ENCODE peak calls at places on chromosomes 16 and 17, in ten cellular contexts. One of them, this sample, is unnamed.

GRCh38 chr16:69798466-69798865 is 36.3 kb downstream of the WWP2 start:
- DNase-seq in DND-41: no peak
- DNase-seq in fibroblast of the aortic adventitia: peak
- DNase-seq in Peyer's patch: no peak
- DNase-seq in suprapubic skin: no peak
- DNase-seq in neural progenitor cell: peak
- DNase-seq in H1: no peak
- DNase-seq in breast epithelium: no peak
- DNase-seq in cardiac fibroblast: peak
- DNase-seq in fibroblast of lung: peak
- DNase-seq in this sample: no peak

GRCh38 chr16:72887537-72887936 is 160.4 kb downstream of the ZFHX3 start:
- DNase-seq in Peyer's patch: no peak
- DNase-seq in suprapubic skin: no peak
- DNase-seq in cardiac fibroblast: no peak
- DNase-seq in H1: no peak
- DNase-seq in breast epithelium: no peak
- DNase-seq in neural progenitor cell: no peak
- DNase-seq in DND-41: no peak
- DNase-seq in fibroblast of lung: no peak
- DNase-seq in fibroblast of the aortic adventitia: no peak
- DNase-seq in this sample: no peak

GRCh38 chr16:31260136-31260931 is 559 bp downstream of the ITGAM start:
- DNase-seq in Peyer's patch: no peak
- DNase-seq in H1: no peak
- DNase-seq in neural progenitor cell: no peak
- DNase-seq in breast epithelium: no peak
- DNase-seq in fibroblast of lung: no peak
- DNase-seq in fibroblast of the aortic adventitia: no peak
- DNase-seq in cardiac fibroblast: no peak
- DNase-seq in DND-41: no peak
- DNase-seq in suprapubic skin: no peak
- DNase-seq in this sample: no peak

GRCh38 chr17:70624208-70624607 is 454.9 kb downstream of the KCNJ2 start:
- DNase-seq in fibroblast of lung: no peak
- DNase-seq in cardiac fibroblast: no peak
- DNase-seq in H1: no peak
- DNase-seq in fibroblast of the aortic adventitia: no peak
- DNase-seq in DND-41: no peak
- DNase-seq in breast epithelium: no peak
- DNase-seq in Peyer's patch: no peak
- DNase-seq in neural progenitor cell: no peak
- DNase-seq in suprapubic skin: no peak
- DNase-seq in this sample: no peak

GRCh38 chr16:86508028-86508946 is 2.0 kb upstream of the FOXF1 start:
- DNase-seq in Peyer's patch: no peak
- DNase-seq in fibroblast of the aortic adventitia: no peak
- DNase-seq in suprapubic skin: no peak
- DNase-seq in H1: peak
- DNase-seq in breast epithelium: no peak
- DNase-seq in cardiac fibroblast: peak
- DNase-seq in fibroblast of lung: peak
- DNase-seq in DND-41: no peak
- DNase-seq in neural progenitor cell: peak
- DNase-seq in this sample: no peak

GRCh38 chr16:67430504-67431076 is 331 bp upstream of the HSD11B2 start:
- DNase-seq in fibroblast of the aortic adventitia: no peak
- DNase-seq in suprapubic skin: no peak
- DNase-seq in Peyer's patch: peak
- DNase-seq in breast epithelium: no peak
- DNase-seq in H1: peak
- DNase-seq in DND-41: peak
- DNase-seq in neural progenitor cell: peak
- DNase-seq in cardiac fibroblast: no peak
- DNase-seq in fibroblast of lung: no peak
- DNase-seq in this sample: peak

GRCh38 chr17:36869856-36870617 is 67.2 kb upstream of the LHX1 start:
- DNase-seq in breast epithelium: no peak
- DNase-seq in suprapubic skin: no peak
- DNase-seq in fibroblast of the aortic adventitia: peak
- DNase-seq in Peyer's patch: peak
- DNase-seq in H1: no peak
- DNase-seq in cardiac fibroblast: peak
- DNase-seq in DND-41: no peak
- DNase-seq in neural progenitor cell: no peak
- DNase-seq in fibroblast of lung: peak
- DNase-seq in this sample: no peak

GRCh38 chr17:38705803-38706624 is 941 bp downstream of the MLLT6 start:
- DNase-seq in suprapubic skin: no peak
- DNase-seq in fibroblast of the aortic adventitia: peak
- DNase-seq in H1: peak
- DNase-seq in neural progenitor cell: peak
- DNase-seq in breast epithelium: no peak
- DNase-seq in Peyer's patch: peak
- DNase-seq in cardiac fibroblast: peak
- DNase-seq in DND-41: peak
- DNase-seq in fibroblast of lung: no peak
- DNase-seq in this sample: peak

DNA sequence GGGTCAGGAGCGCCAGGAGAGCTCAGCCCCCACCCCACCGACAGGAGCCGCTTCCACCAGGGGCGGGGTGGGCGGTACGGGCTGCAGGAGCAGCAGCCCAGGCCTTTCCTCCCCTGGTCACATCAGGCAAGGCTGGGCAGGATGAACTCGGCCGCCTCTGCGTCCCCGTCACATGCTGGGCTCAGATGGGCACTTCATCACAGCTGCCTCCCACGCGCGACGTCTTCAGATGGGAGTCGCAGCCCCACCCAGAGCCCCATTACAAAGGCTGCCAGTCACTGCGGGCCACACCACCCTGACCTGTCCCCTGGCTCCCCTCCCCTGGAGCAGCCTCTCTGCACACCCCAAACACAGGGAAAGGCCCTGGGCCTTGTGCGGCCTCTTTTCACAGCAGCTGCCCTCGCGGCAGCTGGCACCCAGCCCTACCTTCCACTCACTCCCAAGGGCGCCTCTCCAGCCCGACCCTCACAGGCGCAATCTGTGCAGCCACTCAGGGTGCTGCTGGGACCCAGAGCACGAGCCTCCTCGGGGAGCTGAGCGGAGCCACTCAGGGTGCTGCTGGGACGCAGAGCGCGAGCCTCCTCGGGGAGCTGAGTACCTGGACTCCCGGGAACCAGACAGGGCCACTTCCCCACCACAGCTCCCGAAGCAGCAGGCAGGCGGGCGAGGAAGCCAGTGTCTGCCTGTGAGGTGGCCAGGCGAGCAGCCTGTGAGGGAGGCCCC is 4.7 kb downstream of the ZNF598 start:
- DNase-seq in Peyer's patch: no peak
- DNase-seq in neural progenitor cell: no peak
- DNase-seq in fibroblast of the aortic adventitia: no peak
- DNase-seq in suprapubic skin: no peak
- DNase-seq in H1: no peak
- DNase-seq in fibroblast of lung: no peak
- DNase-seq in cardiac fibroblast: no peak
- DNase-seq in breast epithelium: no peak
- DNase-seq in DND-41: no peak
- DNase-seq in this sample: no peak
- H3K4me3 ChIP-seq in Peyer's patch: no peak
- H3K4me3 ChIP-seq in neural progenitor cell: no peak
- H3K4me3 ChIP-seq in fibroblast of the aortic adventitia: no peak
- H3K4me3 ChIP-seq in suprapubic skin: no peak
- H3K4me3 ChIP-seq in H1: no peak
- H3K4me3 ChIP-seq in fibroblast of lung: no peak
- H3K4me3 ChIP-seq in cardiac fibroblast: no peak
- H3K4me3 ChIP-seq in breast epithelium: no peak
- H3K4me3 ChIP-seq in DND-41: no peak
- H3K4me3 ChIP-seq in this sample: no peak

DNA sequence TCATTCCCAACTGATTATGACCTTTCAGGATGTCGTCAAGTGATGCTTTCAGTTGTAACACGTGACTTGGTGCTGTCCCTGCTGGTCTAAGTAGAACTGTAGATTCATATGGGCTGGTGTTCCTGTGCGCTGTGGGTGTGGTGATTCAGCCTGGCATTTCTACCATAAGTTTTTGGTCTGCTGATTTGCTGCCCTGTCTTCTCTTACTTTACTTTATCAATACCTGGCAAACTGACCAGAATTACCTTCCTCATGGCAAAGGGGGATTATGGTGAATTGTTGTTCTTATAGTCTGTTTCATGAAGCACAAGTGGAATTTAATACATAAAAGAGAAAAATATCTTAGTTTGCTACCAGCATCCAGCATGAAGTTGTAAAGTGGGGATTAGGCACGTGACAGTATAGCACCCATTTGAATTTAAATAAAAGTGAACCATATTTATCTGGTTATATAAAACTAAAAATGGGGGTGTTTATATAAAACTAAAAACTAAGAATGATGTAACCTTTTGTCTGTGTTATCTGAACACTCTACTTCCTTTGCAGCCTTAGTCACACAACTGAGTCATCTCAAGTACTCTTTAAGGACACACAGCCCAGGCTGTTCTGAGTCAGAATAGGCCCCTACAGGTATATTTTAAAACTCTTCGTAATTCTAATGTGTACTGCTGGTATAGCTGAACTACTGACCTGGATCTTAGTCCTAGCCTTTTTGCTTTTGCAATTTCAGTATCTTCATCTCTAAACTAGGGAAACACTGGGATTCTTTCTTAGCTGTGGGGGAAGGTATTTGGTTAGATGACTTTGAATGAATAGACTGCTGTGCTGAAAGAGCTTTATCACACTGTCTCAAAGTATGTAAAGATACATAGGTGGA is 28.3 kb downstream of the TTC19 start:
- DNase-seq in cardiac fibroblast: peak
- DNase-seq in H1: no peak
- DNase-seq in DND-41: no peak
- DNase-seq in Peyer's patch: no peak
- DNase-seq in fibroblast of lung: peak
- DNase-seq in breast epithelium: no peak
- DNase-seq in suprapubic skin: no peak
- DNase-seq in neural progenitor cell: no peak
- DNase-seq in fibroblast of the aortic adventitia: peak
- DNase-seq in this sample: peak
- TF ChIP-seq CTCF in cardiac fibroblast: peak
- TF ChIP-seq CTCF in H1: no peak
- TF ChIP-seq CTCF in DND-41: no peak
- TF ChIP-seq CTCF in Peyer's patch: no peak
- TF ChIP-seq CTCF in fibroblast of lung: no peak
- TF ChIP-seq CTCF in breast epithelium: no peak
- TF ChIP-seq CTCF in suprapubic skin: no peak
- TF ChIP-seq CTCF in neural progenitor cell: no peak
- TF ChIP-seq CTCF in fibroblast of the aortic adventitia: no peak
- TF ChIP-seq CTCF in this sample: no peak

DNA sequence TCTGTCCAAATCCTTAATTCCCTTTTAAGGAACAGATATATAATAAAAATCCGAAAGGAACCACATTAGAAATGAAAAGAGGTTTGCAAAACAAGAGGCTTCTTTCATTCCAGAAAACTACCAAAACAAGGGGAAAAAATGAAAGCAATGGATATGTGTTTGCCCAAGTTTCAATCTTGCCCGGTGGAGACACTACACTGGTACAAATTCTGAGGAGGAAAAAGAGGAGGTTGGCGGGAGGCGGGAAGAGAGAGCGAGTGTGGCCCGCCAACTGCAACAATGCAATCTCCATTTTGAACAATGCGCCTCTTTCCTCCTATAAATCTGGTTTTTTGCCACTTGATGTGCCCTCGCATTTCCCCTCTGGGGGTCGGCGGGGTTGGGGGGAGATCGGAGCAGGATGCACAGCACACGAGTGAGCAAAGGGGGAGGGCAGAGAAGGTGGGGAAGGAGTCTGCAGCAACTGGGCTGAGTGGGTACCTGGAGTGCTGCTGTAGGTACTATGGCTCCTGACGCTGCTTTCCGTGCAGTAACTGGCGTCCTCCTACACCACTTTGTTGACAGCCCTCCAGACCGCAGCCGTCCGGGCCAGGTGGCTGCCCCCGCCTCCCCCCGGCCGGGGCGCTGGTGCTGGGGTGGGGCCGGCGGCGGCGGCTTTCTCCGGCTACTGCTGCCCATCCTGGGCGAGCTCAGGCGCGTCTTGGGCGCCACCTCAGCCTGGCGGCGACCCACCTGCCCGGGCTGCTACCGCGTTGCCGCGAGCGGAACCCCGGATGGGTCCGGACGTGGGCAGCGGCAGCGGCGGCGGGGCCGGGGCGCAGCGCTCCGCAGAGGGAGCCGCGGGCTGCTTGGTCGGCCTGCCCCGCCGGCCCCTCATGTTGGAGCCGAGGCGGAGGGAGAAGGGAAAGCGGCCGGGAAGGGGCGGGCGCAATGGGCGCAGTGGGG is 93.8 kb upstream of the PLEKHM1 start:
- DNase-seq in fibroblast of the aortic adventitia: peak
- DNase-seq in cardiac fibroblast: peak
- DNase-seq in H1: peak
- DNase-seq in DND-41: peak
- DNase-seq in breast epithelium: no peak
- DNase-seq in fibroblast of lung: peak
- DNase-seq in Peyer's patch: peak
- DNase-seq in suprapubic skin: peak
- DNase-seq in neural progenitor cell: peak
- DNase-seq in this sample: peak
- H3K4me3 ChIP-seq in fibroblast of the aortic adventitia: peak
- H3K4me3 ChIP-seq in cardiac fibroblast: peak
- H3K4me3 ChIP-seq in H1: peak
- H3K4me3 ChIP-seq in DND-41: peak
- H3K4me3 ChIP-seq in breast epithelium: peak
- H3K4me3 ChIP-seq in fibroblast of lung: peak
- H3K4me3 ChIP-seq in Peyer's patch: peak
- H3K4me3 ChIP-seq in suprapubic skin: peak
- H3K4me3 ChIP-seq in neural progenitor cell: peak
- H3K4me3 ChIP-seq in this sample: peak

GRCh38 chr17:79933863-79934652 is 94.8 kb upstream of the CBX4 start:
- DNase-seq in fibroblast of lung: peak
- DNase-seq in cardiac fibroblast: peak
- DNase-seq in Peyer's patch: peak
- DNase-seq in DND-41: peak
- DNase-seq in breast epithelium: no peak
- DNase-seq in suprapubic skin: no peak
- DNase-seq in H1: no peak
- DNase-seq in neural progenitor cell: no peak
- DNase-seq in fibroblast of the aortic adventitia: no peak
- DNase-seq in this sample: peak

GRCh38 chr17:79936661-79937434 is 97.6 kb upstream of the CBX4 start:
- DNase-seq in neural progenitor cell: no peak
- DNase-seq in DND-41: peak
- DNase-seq in fibroblast of the aortic adventitia: no peak
- DNase-seq in suprapubic skin: no peak
- DNase-seq in breast epithelium: no peak
- DNase-seq in cardiac fibroblast: no peak
- DNase-seq in H1: no peak
- DNase-seq in fibroblast of lung: no peak
- DNase-seq in Peyer's patch: no peak
- DNase-seq in this sample: peak

GRCh38 chr17:79934653-79934970 is 95.4 kb upstream of the CBX4 start:
- DNase-seq in fibroblast of the aortic adventitia: no peak
- DNase-seq in fibroblast of lung: no peak
- DNase-seq in suprapubic skin: no peak
- DNase-seq in neural progenitor cell: no peak
- DNase-seq in cardiac fibroblast: no peak
- DNase-seq in Peyer's patch: no peak
- DNase-seq in breast epithelium: no peak
- DNase-seq in H1: no peak
- DNase-seq in DND-41: no peak
- DNase-seq in this sample: no peak

GRCh38 chr17:79935845-79936470 is 96.7 kb upstream of the CBX4 start:
- DNase-seq in fibroblast of the aortic adventitia: no peak
- DNase-seq in H1: no peak
- DNase-seq in DND-41: no peak
- DNase-seq in Peyer's patch: no peak
- DNase-seq in fibroblast of lung: no peak
- DNase-seq in suprapubic skin: no peak
- DNase-seq in neural progenitor cell: no peak
- DNase-seq in breast epithelium: no peak
- DNase-seq in cardiac fibroblast: no peak
- DNase-seq in this sample: no peak

DNA sequence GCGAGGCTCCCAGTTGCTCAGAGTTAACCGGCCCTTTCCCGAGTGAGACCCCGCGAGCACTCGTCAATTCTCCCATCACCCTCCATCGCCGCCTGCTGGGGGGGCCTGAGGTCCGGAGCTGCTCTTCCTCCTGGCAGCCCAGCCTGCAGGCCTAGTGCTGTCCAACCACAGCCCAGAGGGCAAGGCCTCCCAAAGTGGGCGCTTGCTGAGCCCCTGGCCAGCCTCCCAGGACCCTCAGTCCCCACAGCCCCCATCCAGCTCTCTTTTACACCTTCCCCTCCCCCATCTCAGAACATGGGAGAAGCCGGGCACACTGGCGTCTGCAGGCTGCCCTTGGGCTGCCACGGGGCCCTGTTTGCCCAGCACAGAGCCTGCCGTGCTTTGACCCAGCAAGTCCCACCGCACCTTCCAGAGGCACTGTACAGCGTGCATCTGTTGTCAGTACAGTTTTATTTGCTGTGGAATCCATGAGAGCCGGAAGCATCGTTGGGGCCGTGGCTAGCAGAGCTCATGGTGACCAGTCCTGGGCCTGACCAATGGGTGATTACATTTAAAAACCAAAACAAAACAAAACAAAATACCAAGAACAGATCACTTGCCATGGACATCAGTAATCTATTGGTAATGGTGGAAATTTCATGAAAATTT is 96.1 kb upstream of the CBX4 start:
- DNase-seq in fibroblast of lung: no peak
- DNase-seq in Peyer's patch: no peak
- DNase-seq in DND-41: no peak
- DNase-seq in suprapubic skin: no peak
- DNase-seq in neural progenitor cell: no peak
- DNase-seq in H1: no peak
- DNase-seq in cardiac fibroblast: no peak
- DNase-seq in breast epithelium: no peak
- DNase-seq in fibroblast of the aortic adventitia: no peak
- DNase-seq in this sample: no peak
- TF ChIP-seq CTCF in fibroblast of lung: no peak
- TF ChIP-seq CTCF in Peyer's patch: no peak
- TF ChIP-seq CTCF in DND-41: peak
- TF ChIP-seq CTCF in suprapubic skin: no peak
- TF ChIP-seq CTCF in neural progenitor cell: no peak
- TF ChIP-seq CTCF in H1: no peak
- TF ChIP-seq CTCF in cardiac fibroblast: no peak
- TF ChIP-seq CTCF in breast epithelium: no peak
- TF ChIP-seq CTCF in fibroblast of the aortic adventitia: no peak
- TF ChIP-seq CTCF in this sample: no peak